ENCODE peak calls at places on chromosomes 16 and 17, in four cellular contexts. S is GM12878, D is K562, W is HepG2. R is an unnamed sample.
A peak's percentile ranks its signal among the peaks of the same experiment; 100 is the strongest.

GRCh38 chr16:27444015-27444414 is 42.0 kb downstream of the IL21R start:
- DNase-seq in W (no peak), D (no peak), S (no peak), R (no peak)

GRCh38 chr16:57788951-57789350 is 13.3 kb downstream of the KIFC3 start:
- DNase-seq in D (no peak), W (no peak), S (no peak), R (no peak)

GRCh38 chr16:26491271-26491670 is 575.5 kb upstream of the C16orf82 start:
- DNase-seq in D (no peak), S (no peak), W (no peak), R (no peak)

GRCh38 chr16:86524029-86524428 is 13.7 kb downstream of the FOXF1 start:
- DNase-seq in D (no peak), W (no peak), S (no peak), R (no peak)

GRCh38 chr17:40956401-40957254 is 10.1 kb downstream of the KRT39 start:
- DNase-seq in S (no peak), D (no peak), W (peak; percentile 100), R (no peak)

GRCh38 chr17:41835800-41836549 is at the start of gene NT5C3B:
- DNase-seq in W (peak; percentile 52), D (peak; percentile 74), S (no peak), R (no peak)

GRCh38 chr16:87032554-87032953 is 284.6 kb downstream of the C16orf95 start:
- DNase-seq in D (no peak), S (no peak), W (no peak), R (no peak)

GRCh38 chr17:15957608-15958307 is 12.8 kb downstream of the ADORA2B start:
- DNase-seq in D (no peak), W (no peak), S (no peak), R (no peak)

GRCh38 chr17:21376835-21377690 is 906 bp downstream of the KCNJ12 start:
- DNase-seq in D (no peak), W (no peak), S (no peak), R (no peak)

GRCh38 chr17:81232616-81233241 is 6.1 kb downstream of the TEPSIN start:
- DNase-seq in S (no peak), W (no peak), D (no peak), R (no peak)

GRCh38 chr16:87308826-87309225 is 8.4 kb downstream of the C16orf95 start:
- DNase-seq in W (no peak), S (no peak), D (no peak), R (no peak)

GRCh38 chr17:66807182-66807581 is 27.7 kb upstream of the CACNG5 start:
- DNase-seq in W (no peak), S (no peak), D (no peak), R (no peak)

GRCh38 chr17:73891001-73891400 is 246.8 kb upstream of the SDK2 start:
- DNase-seq in W (no peak), S (no peak), D (no peak), R (no peak)

GRCh38 chr17:45104029-45104428 is 28.3 kb downstream of the PLCD3 start:
- DNase-seq in S (no peak), D (no peak), W (no peak), R (no peak)

GRCh38 chr16:84450176-84450865 is 54.1 kb downstream of the MEAK7 start:
- DNase-seq in S (no peak), W (no peak), D (no peak), R (no peak)

GRCh38 chr17:73663614-73664013 is 19.4 kb upstream of the SDK2 start:
- DNase-seq in S (no peak), D (no peak), W (no peak), R (no peak)

GRCh38 chr17:4936436-4936835 is 3.4 kb downstream of the SLC25A11 start:
- DNase-seq in S (no peak), W (no peak), D (no peak), R (no peak)

GRCh38 chr16:47136101-47136820 is 7.5 kb downstream of the NETO2 start:
- DNase-seq in D (peak; percentile 12), W (peak; percentile 13), S (no peak), R (no peak)

GRCh38 chr16:7086842-7087616 is 245.6 kb upstream of the RBFOX1 start:
- DNase-seq in S (no peak), D (peak; percentile 25), W (peak; percentile 33), R (peak; percentile 78)

GRCh38 chr17:13741744-13742143 is 140.0 kb upstream of the HS3ST3A1 start:
- DNase-seq in S (no peak), W (no peak), D (no peak), R (no peak)

GRCh38 chr16:1492923-1493745 is at the start of gene TELO2:
- DNase-seq in W (peak; percentile 53), S (no peak), D (peak; percentile 87), R (peak; percentile 91)

GRCh38 chr16:89899879-89900481 is 18.7 kb upstream of the MC1R start:
- DNase-seq in D (no peak), S (no peak), W (no peak), R (no peak)

GRCh38 chr16:11392041-11392581 is 46.9 kb downstream of the RMI2 start:
- DNase-seq in D (no peak), S (no peak), W (no peak), R (no peak)

DNA sequence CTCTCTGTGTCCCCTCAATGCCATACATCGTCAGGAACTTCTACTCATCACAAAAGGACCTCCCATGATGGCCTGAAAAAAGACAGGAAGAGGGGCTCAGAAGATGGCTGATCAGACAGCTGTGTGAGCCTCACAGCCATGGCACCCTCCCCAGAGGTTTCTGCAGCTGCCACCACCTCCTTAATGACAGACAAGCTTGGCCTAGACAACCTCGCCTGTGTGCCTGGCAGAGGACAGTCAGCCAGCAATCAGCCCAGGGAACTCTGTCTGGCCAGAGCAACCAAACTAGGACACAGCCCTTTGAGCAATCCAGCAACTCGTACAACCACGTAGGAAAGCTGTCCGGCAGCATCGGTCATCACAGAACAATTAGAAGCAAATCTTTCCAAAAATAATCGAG is 54.2 kb upstream of the MED9 start:
- DNase-seq in W (no peak), S (no peak), D (no peak), R (no peak)
- TF ChIP-seq JUND in W (no peak), S (no peak), D (no peak), R (no peak)

DNA sequence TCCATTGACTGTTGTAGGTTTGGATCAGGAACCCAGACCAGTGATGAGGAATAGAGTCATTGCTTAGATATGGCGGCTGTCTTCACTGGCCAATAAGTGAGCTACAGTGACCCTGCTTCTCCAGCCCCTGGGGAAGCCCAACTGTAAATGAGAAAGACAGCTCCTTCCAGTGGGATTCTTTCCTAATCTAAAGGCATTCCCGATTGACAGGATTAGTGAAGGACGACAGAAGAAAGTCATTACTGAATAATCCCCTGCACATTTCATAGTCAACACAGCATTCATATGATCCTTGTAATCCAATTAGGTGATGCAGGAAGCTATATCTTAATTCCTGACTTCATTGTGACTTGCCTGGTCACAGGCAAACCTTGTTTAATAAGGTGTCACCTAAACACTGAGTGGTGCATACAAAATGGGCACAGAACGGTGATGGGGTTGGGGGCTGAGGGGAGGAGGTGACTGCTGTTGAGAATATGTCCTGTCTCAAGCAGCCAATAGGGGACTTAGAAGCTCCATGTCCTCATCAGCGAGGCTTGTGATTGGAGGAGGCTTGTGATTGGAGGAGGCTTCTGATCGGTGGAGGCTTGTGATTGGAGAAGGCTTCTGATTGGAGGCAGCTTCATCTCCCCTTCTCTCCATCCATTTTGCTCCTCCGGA is 242.6 kb downstream of the XYLT1 start:
- DNase-seq in D (peak; percentile 5), W (no peak), S (no peak), R (no peak)
- TF ChIP-seq HDAC2 in D (no peak), W (no peak), S (no peak), R (no peak)

GRCh38 chr16:54934536-54935410 is 4.1 kb downstream of the IRX5 start:
- DNase-seq in W (no peak), S (no peak), D (no peak), R (peak; percentile 75)

GRCh38 chr16:54936979-54937672 is 6.5 kb downstream of the IRX5 start:
- DNase-seq in W (no peak), D (no peak), S (no peak), R (no peak)

GRCh38 chr16:54937673-54938350 is 7.1 kb downstream of the IRX5 start:
- DNase-seq in D (no peak), W (no peak), S (no peak), R (no peak)

GRCh38 chr16:54935411-54936085 is 4.9 kb downstream of the IRX5 start:
- DNase-seq in S (no peak), D (no peak), W (no peak), R (no peak)

DNA sequence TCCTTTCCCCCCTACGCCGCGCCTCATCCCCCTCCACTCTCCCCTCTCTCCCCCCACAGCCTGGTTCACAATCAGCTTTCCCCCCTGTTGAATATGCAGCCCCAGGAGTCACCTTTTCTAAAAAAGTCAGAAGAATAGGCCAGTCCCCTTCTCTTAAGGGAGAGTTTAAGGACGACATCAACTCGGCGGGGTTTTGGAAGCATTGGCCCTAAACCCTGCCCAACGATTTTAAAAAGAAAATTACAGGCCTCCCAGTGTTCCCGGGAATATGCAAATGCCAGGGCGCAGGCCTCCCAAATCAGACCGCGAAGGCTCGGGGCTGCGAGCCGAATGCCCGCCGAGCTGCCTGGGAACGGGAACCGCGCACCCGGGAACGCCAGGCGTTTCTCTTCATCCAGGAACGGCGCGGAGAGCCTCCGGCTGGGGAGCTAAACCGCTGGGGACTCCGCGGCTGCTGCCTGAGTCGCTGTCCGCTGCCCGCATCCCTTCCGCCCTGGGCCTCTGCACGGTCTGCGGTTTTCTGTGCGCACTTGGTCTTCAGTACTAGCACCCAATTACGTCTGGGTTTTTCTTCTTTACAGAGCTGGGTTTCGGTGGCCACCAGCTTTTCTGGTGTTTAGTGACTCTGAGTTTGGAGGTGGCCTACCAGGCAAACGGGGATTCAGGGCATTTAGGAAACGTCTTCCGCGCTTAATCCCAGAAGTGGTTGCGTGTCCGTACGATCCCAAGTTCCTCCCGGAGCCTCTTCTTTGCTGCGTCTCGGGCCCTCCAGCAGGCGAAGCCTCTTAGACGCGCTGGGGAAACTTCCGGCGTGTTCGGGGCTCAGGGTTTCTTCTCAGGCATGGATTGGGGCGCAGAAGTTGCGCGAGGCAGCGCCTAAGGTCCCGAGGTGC is 5.7 kb downstream of the IRX5 start:
- DNase-seq in S (no peak), D (no peak), W (no peak), R (no peak)
- TF ChIP-seq JUND in S (no peak), D (no peak), W (no peak), R (no peak)

DNA sequence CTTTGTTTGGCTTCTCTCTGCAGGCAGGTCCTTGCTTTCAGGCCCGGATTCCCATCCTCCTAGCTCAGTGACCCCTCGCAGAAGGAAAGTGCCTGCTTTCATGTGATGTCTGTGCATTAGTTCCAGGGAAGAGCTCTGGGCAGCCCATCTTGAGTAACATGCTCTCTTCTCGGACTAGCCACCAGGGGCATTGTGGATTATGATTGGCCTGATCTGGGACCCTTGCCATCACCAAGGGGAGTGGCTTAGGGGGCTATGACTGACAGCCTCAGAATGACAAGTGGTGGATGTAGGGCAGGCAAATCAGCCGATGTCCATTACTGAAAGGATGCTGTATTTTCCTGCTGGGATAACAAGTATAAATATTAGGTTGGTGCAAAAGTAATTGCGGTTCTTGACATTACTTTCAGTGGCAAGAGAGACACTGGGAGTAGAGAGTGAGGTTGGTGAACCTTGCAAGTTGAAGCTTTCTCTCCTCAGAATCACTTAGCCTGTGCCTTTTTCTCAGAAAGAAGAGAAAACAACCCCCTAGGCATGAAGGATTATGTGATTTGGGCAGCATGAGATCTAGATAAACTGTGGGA is 71.5 kb upstream of the MPHOSPH6 start:
- DNase-seq in W (no peak), S (no peak), D (no peak), R (no peak)
- TF ChIP-seq HDAC2 in W (no peak), S (no peak), D (no peak), R (no peak)

GRCh38 chr17:16980813-16981731 is 9.2 kb upstream of the TNFRSF13B start:
- DNase-seq in W (no peak), S (peak; percentile 84), D (no peak), R (peak; percentile 43)
- TF ChIP-seq JUND in W (no peak), S (no peak), D (no peak), R (no peak)

GRCh38 chr17:1989135-1989534 is 36.0 kb downstream of the RTN4RL1 start:
- DNase-seq in D (peak; percentile 24), S (no peak), W (no peak), R (no peak)
- TF ChIP-seq HDAC2 in D (no peak), S (no peak), W (no peak), R (no peak)